ENCODE peak calls at places on chromosomes 3 and 15, in nine cellular contexts. P, H, Z, X, W, M, D, S and F are unnamed samples.

GRCh38 chr3:28598165-28598564 is 249.5 kb upstream of the AZI2 start:
- DNase-seq in P (no peak), H (no peak), Z (no peak), X (no peak), W (no peak), M (no peak), D (no peak), S (no peak), F (no peak)

GRCh38 chr3:168089179-168089771 is 6.4 kb downstream of the GOLIM4 start:
- DNase-seq in P (no peak), H (no peak), Z (no peak), X (no peak), W (no peak), M (no peak), D (no peak), S (no peak), F (no peak)

GRCh38 chr3:11904157-11904556 is 57.5 kb upstream of the TAMM41 start:
- DNase-seq in P (no peak), H (no peak), Z (no peak), X (no peak), W (no peak), M (no peak), D (no peak), S (no peak), F (no peak)

GRCh38 chr15:50330921-50331320 is 24.1 kb downstream of the GABPB1 start:
- DNase-seq in P (no peak), H (no peak), Z (no peak), X (no peak), W (no peak), M (no peak), D (no peak), S (no peak), F (no peak)

GRCh38 chr3:187739125-187739560 is 6.1 kb downstream of the BCL6 start:
- DNase-seq in P (no peak), H (no peak), Z (no peak), X (peak), W (no peak), M (no peak), D (peak), S (no peak), F (peak)

GRCh38 chr3:142858043-142858442 is 30.8 kb downstream of the PCOLCE2 start:
- DNase-seq in P (no peak), H (no peak), Z (no peak), X (no peak), W (no peak), M (no peak), D (no peak), S (no peak), F (no peak)

GRCh38 chr3:164278550-164278949 is 799.7 kb downstream of the SI start:
- DNase-seq in P (no peak), H (no peak), Z (no peak), X (no peak), W (no peak), M (no peak), D (no peak), S (no peak), F (no peak)

GRCh38 chr15:80615783-80616391 is 79.2 kb upstream of the ABHD17C start:
- DNase-seq in P (peak), H (peak), Z (peak), X (no peak), W (no peak), M (no peak), D (peak), S (no peak), F (no peak)

GRCh38 chr3:183824761-183825379 is 507 bp downstream of the MAP6D1 start:
- DNase-seq in P (peak), H (no peak), Z (no peak), X (peak), W (no peak), M (peak), D (no peak), S (no peak), F (no peak)

GRCh38 chr15:38367476-38367875 is 86.5 kb upstream of the FAM98B start:
- DNase-seq in P (no peak), H (no peak), Z (no peak), X (no peak), W (no peak), M (no peak), D (no peak), S (no peak), F (no peak)

GRCh38 chr3:130773371-130773770 is 26.7 kb upstream of the PIK3R4 start:
- DNase-seq in P (no peak), H (no peak), Z (no peak), X (no peak), W (no peak), M (no peak), D (no peak), S (no peak), F (no peak)

GRCh38 chr3:67094167-67094566 is 96.1 kb downstream of the KBTBD8 start:
- DNase-seq in P (no peak), H (no peak), Z (no peak), X (no peak), W (no peak), M (no peak), D (no peak), S (no peak), F (no peak)

GRCh38 chr15:93417156-93418077 is 328.4 kb upstream of the RGMA start:
- DNase-seq in P (no peak), H (peak), Z (no peak), X (no peak), W (no peak), M (no peak), D (no peak), S (no peak), F (no peak)

GRCh38 chr3:184539801-184540440 is 21.7 kb upstream of the EPHB3 start:
- DNase-seq in P (no peak), H (no peak), Z (no peak), X (peak), W (no peak), M (no peak), D (no peak), S (no peak), F (no peak)

GRCh38 chr3:127457094-127457475 is 133.4 kb downstream of the TPRA1 start:
- DNase-seq in P (peak), H (no peak), Z (peak), X (peak), W (no peak), M (no peak), D (no peak), S (no peak), F (no peak)

GRCh38 chr3:122576174-122576940 is 1.1 kb upstream of the PARP15 start:
- DNase-seq in P (no peak), H (no peak), Z (no peak), X (no peak), W (no peak), M (no peak), D (peak), S (no peak), F (no peak)

GRCh38 chr15:81504170-81504905 is 130.3 kb upstream of the TMC3 start:
- DNase-seq in P (peak), H (no peak), Z (no peak), X (no peak), W (no peak), M (no peak), D (no peak), S (no peak), F (no peak)

GRCh38 chr3:4983739-4984510 is 4.7 kb downstream of the BHLHE40 start:
- DNase-seq in P (peak), H (peak), Z (no peak), X (no peak), W (no peak), M (peak), D (peak), S (peak), F (no peak)

GRCh38 chr3:160103397-160103796 is 114.8 kb downstream of the IL12A start:
- DNase-seq in P (no peak), H (no peak), Z (no peak), X (no peak), W (no peak), M (no peak), D (no peak), S (no peak), F (no peak)

GRCh38 chr15:23645379-23646164 is 2.1 kb downstream of the MAGEL2 start:
- DNase-seq in P (no peak), H (no peak), Z (no peak), X (no peak), W (no peak), M (no peak), D (no peak), S (no peak), F (no peak)

GRCh38 chr3:33437556-33438283 is 2.5 kb downstream of the UBP1 start:
- DNase-seq in P (peak), H (no peak), Z (no peak), X (no peak), W (no peak), M (no peak), D (no peak), S (no peak), F (no peak)

GRCh38 chr15:66940368-66940767 is 125.0 kb upstream of the SMAD3 start:
- DNase-seq in P (no peak), H (no peak), Z (no peak), X (no peak), W (no peak), M (peak), D (no peak), S (no peak), F (no peak)

GRCh38 chr15:50137330-50137761 is 18.3 kb upstream of the ATP8B4 start:
- DNase-seq in P (peak), H (no peak), Z (no peak), X (no peak), W (peak), M (no peak), D (no peak), S (peak), F (no peak)

GRCh38 chr15:88986949-88987589 is 73.9 kb upstream of the MFGE8 start:
- DNase-seq in P (no peak), H (no peak), Z (no peak), X (no peak), W (no peak), M (no peak), D (no peak), S (no peak), F (no peak)

GRCh38 chr3:140863481-140864084 is 78.1 kb upstream of the SLC25A36 start:
- DNase-seq in P (peak), H (peak), Z (peak), X (no peak), W (peak), M (peak), D (peak), S (peak), F (peak)

GRCh38 chr3:186806173-186807055 is at the start of gene RFC4:
- DNase-seq in P (peak), H (peak), Z (peak), X (peak), W (peak), M (peak), D (peak), S (no peak), F (peak)

GRCh38 chr15:40245666-40246065 is 6.8 kb downstream of the PAK6 start:
- DNase-seq in P (no peak), H (no peak), Z (no peak), X (peak), W (no peak), M (no peak), D (no peak), S (no peak), F (no peak)

GRCh38 chr15:66865622-66866611 is 163.9 kb downstream of the SMAD6 start:
- DNase-seq in P (no peak), H (no peak), Z (no peak), X (peak), W (no peak), M (peak), D (peak), S (no peak), F (peak)

GRCh38 chr3:51398595-51399310 is 7.7 kb downstream of the RBM15B start:
- DNase-seq in P (no peak), H (no peak), Z (no peak), X (no peak), W (no peak), M (no peak), D (no peak), S (no peak), F (no peak)

GRCh38 chr3:124584552-124585391 is 145.5 kb upstream of the UMPS start:
- DNase-seq in P (peak), H (peak), Z (peak), X (no peak), W (no peak), M (peak), D (peak), S (peak), F (no peak)
- TF ChIP-seq POLR2A in P (no peak), H (peak), Z (no peak), X (no peak), W (no peak), M (no peak), D (peak), S (no peak), F (no peak)

GRCh38 chr3:178895178-178895789 is 176.3 kb downstream of the ZMAT3 start:
- DNase-seq in P (no peak), H (no peak), Z (no peak), X (no peak), W (no peak), M (no peak), D (no peak), S (no peak), F (no peak)

GRCh38 chr3:178900244-178900643 is 171.4 kb downstream of the ZMAT3 start:
- DNase-seq in P (no peak), H (no peak), Z (no peak), X (no peak), W (no peak), M (no peak), D (no peak), S (no peak), F (no peak)

GRCh38 chr3:178907081-178907480 is 164.5 kb downstream of the ZMAT3 start:
- DNase-seq in P (no peak), H (no peak), Z (no peak), X (no peak), W (no peak), M (no peak), D (no peak), S (no peak), F (no peak)

GRCh38 chr3:178901204-178901603 is 170.4 kb downstream of the ZMAT3 start:
- DNase-seq in P (no peak), H (no peak), Z (no peak), X (no peak), W (no peak), M (no peak), D (no peak), S (no peak), F (no peak)
- TF ChIP-seq POLR2A in P (no peak), H (no peak), Z (no peak), X (no peak), W (no peak), M (no peak), D (no peak), S (no peak), F (no peak)

DNA sequence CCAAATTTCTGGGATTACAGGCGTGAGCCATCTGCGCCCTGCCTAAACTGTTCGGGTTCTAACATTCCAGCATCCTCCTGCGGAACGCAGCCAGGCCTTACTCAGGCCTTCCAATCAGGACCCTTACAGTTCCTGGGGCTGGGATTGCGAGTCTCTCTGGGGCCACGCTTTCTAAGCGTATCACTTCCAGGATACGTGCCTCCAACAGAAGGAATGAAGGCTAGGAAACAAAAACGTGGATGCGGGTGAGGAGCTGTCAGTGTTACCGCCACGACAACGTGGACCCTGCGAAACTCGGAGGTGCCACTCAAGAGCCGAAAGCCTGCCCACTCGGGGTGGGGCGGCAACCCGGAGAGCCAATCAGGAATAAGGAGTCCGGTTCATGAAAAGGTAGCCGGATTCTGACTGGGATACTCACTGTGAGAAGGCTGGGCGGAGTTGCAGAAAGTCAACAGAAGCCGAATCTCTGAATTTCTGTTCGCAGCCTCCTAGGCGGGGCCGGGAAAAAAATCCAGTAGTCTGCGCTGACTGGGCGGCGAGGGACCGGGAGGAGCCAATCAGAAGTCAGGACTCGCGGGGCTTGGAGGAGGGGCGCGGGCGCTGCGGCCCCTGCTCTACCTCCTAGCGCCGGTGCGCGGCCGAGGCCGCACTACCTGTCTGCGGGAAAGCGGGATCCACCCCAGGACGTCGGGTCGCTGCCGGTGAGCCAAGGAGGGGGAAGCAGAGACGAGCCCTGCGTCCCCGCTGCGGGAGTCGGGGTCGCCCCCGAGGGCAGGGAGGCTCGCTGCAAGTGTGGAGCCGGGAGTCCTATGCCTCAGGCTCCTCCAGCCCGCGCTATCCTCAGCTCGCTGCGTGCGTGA is at the start of gene HYKK:
- DNase-seq in P (peak), H (peak), Z (peak), X (peak), W (peak), M (peak), D (peak), S (peak), F (peak)
- TF ChIP-seq POLR2A in P (no peak), H (no peak), Z (no peak), X (no peak), W (peak), M (no peak), D (peak), S (peak), F (no peak)

DNA sequence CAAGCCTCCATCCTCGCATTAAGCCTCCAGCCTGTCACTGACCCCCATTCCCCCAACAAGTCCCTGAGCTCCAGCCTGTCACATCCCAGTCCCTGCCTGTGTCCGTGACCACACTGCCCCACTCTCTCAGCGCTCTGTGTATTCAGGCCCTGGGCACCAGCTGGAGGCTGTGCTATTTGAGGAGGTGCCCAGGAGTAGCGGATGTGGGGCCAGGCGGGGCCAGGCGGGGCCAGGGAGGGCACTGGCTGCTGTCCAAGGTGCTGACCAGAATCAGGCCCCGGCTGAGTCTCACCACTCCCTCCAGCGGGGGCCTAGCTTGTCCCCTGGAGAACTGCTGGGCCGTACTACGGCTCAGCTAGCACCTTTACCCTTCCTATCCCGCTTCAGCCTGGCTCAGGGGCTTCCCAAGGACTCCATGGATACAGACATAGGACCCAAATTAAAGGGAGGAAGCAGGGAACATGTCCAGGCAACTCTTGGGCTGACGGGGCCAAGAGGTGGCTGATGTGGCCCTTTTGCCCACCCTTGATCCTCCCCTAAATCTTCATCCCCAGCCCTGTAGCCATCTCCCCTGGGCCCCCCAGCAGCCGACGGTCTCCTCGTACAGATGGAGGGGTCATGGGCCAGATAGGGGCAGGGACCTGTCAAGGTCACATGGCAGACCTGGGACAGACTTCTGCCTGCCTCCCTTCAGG is 1.1 kb downstream of the HHATL start:
- DNase-seq in P (peak), H (no peak), Z (no peak), X (peak), W (peak), M (peak), D (no peak), S (no peak), F (no peak)
- TF ChIP-seq POLR2A in P (no peak), H (no peak), Z (no peak), X (no peak), W (no peak), M (no peak), D (no peak), S (no peak), F (no peak)

DNA sequence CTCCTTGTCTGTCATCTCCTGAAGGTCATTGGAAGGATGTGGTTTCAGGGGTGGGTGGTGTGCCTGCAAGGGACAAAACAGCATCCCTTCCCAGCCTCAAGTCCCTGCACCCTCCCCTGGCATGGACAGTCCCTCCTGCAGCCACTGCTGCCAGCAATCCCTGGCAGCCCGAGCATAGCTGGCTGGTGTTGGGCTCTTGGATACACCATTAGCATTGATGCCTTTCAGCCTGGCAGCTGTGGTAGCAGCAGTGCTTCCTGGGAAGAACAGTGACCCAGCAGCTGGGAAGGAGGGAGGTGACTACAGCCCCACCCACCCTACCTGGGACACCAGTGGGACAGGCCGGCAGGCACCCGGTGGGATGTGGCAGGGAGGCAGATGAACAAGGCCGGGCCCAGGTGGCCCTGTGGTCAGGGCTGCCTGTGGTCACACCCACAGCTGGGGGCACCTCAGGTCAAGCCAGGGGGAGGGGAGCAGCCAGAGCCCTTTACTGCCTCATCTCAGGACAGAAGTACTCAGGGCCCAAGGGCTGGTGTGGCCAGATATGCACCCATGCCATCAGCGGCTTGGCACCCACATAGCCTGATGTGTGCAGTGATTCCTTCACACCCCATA is 32.9 kb upstream of the TMEM115 start:
- DNase-seq in P (no peak), H (no peak), Z (peak), X (no peak), W (no peak), M (no peak), D (no peak), S (no peak), F (no peak)
- TF ChIP-seq POLR2A in P (no peak), H (no peak), Z (no peak), X (no peak), W (no peak), M (no peak), D (no peak), S (no peak), F (no peak)

DNA sequence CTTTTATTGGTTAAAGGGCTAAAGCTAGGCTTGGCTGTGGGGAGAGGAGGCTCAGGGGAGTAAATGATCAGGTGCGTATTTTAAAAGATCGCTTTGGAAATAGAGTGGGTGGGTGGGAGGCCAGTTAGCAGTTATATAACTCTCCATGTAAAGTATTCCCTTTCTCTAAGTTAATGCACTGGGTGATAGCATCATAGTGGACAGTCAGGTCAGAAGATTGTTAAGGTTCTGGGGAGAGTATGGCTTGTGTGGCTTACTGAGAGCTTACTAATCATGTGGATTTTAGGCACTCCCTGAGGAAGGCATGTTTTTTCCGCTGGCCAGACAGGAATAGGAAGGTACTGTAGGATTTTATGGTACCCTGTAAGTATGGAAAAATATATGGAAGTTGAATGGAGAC is 6.3 kb upstream of the EIF3J start:
- DNase-seq in P (no peak), H (no peak), Z (no peak), X (no peak), W (no peak), M (no peak), D (no peak), S (no peak), F (no peak)
- TF ChIP-seq POLR2A in P (no peak), H (no peak), Z (no peak), X (no peak), W (no peak), M (no peak), D (no peak), S (no peak), F (no peak)

GRCh38 chr3:112990672-112991602 is at the start of gene GTPBP8:
- DNase-seq in P (peak), H (peak), Z (peak), X (peak), W (peak), M (peak), D (peak), S (peak), F (peak)
- TF ChIP-seq POLR2A in P (peak), H (peak), Z (peak), X (peak), W (peak), M (peak), D (peak), S (peak), F (peak)